ENCODE peak calls at places on chromosomes 12 and 14, in seven cellular contexts. D, T, V, A, S, C and X are unnamed samples.

GRCh38 chr12:50785406-50785805 is 21.5 kb downstream of the ATF1 start:
- DNase-seq in D (no peak), T (no peak), V (no peak), A (no peak), S (peak), C (peak), X (no peak)

GRCh38 chr12:79527498-79527897 is 163.3 kb downstream of the PAWR start:
- DNase-seq in D (no peak), T (no peak), V (no peak), A (peak), S (peak), C (no peak), X (peak)

GRCh38 chr12:26212356-26212755 is 17.0 kb downstream of the SSPN start:
- DNase-seq in D (no peak), T (no peak), V (no peak), A (no peak), S (no peak), C (no peak), X (no peak)

GRCh38 chr14:22829661-22830328 is at the start of gene MRPL52:
- DNase-seq in D (no peak), T (peak), V (peak), A (peak), S (peak), C (peak), X (peak)

GRCh38 chr14:58650857-58651256 is 13.1 kb downstream of the DACT1 start:
- DNase-seq in D (no peak), T (no peak), V (no peak), A (no peak), S (no peak), C (no peak), X (no peak)

GRCh38 chr12:127650626-127651025 is 616.3 kb upstream of the TMEM132C start:
- DNase-seq in D (no peak), T (no peak), V (no peak), A (no peak), S (peak), C (no peak), X (peak)

GRCh38 chr12:109530301-109530685 is 43.0 kb downstream of the MMAB start:
- DNase-seq in D (no peak), T (no peak), V (no peak), A (no peak), S (no peak), C (no peak), X (no peak)

GRCh38 chr14:53032161-53032803 is 81.4 kb upstream of the FERMT2 start:
- DNase-seq in D (no peak), T (peak), V (no peak), A (peak), S (peak), C (no peak), X (peak)

GRCh38 chr14:87430810-87431209 is 562.2 kb downstream of the GALC start:
- DNase-seq in D (no peak), T (no peak), V (no peak), A (no peak), S (no peak), C (peak), X (peak)

GRCh38 chr14:50099335-50099734 is 17.0 kb downstream of the VCPKMT start:
- DNase-seq in D (no peak), T (no peak), V (no peak), A (no peak), S (peak), C (no peak), X (peak)

GRCh38 chr12:45379261-45379660 is 163.4 kb downstream of the ANO6 start:
- DNase-seq in D (no peak), T (no peak), V (no peak), A (no peak), S (peak), C (peak), X (peak)

GRCh38 chr12:122959566-122960192 is 6.6 kb downstream of the ABCB9 start:
- DNase-seq in D (no peak), T (no peak), V (no peak), A (no peak), S (no peak), C (no peak), X (no peak)

GRCh38 chr12:127174881-127175280 is 1092.1 kb upstream of the TMEM132C start:
- DNase-seq in D (no peak), T (no peak), V (no peak), A (no peak), S (peak), C (no peak), X (peak)

GRCh38 chr14:100440207-100440631 is 117.1 kb downstream of the SLC25A47 start:
- DNase-seq in D (no peak), T (peak), V (peak), A (peak), S (peak), C (peak), X (peak)

GRCh38 chr12:27285395-27285794 is 41.3 kb downstream of the STK38L start:
- DNase-seq in D (no peak), T (no peak), V (no peak), A (peak), S (peak), C (no peak), X (peak)

GRCh38 chr14:58752782-58753181 is 115.0 kb downstream of the DACT1 start:
- DNase-seq in D (peak), T (peak), V (no peak), A (no peak), S (no peak), C (peak), X (peak)

GRCh38 chr12:75257510-75257909 is 47.9 kb upstream of the KCNC2 start:
- DNase-seq in D (no peak), T (no peak), V (no peak), A (no peak), S (no peak), C (no peak), X (no peak)

GRCh38 chr12:57738661-57739237 is at the start of gene AGAP2:
- DNase-seq in D (no peak), T (peak), V (peak), A (peak), S (no peak), C (no peak), X (peak)

GRCh38 chr12:97229036-97229435 is 233.6 kb upstream of the RMST start:
- DNase-seq in D (no peak), T (no peak), V (peak), A (no peak), S (no peak), C (no peak), X (no peak)

GRCh38 chr14:37695836-37696235 is 100.4 kb downstream of the TTC6 start:
- DNase-seq in D (no peak), T (no peak), V (no peak), A (no peak), S (peak), C (no peak), X (peak)

GRCh38 chr12:47066278-47067048 is 13.0 kb upstream of the PCED1B start:
- DNase-seq in D (no peak), T (no peak), V (no peak), A (no peak), S (no peak), C (no peak), X (peak)

GRCh38 chr12:54415223-54415929 is 3.7 kb downstream of the ITGA5 start:
- DNase-seq in D (no peak), T (no peak), V (no peak), A (no peak), S (no peak), C (no peak), X (peak)

GRCh38 chr12:11862794-11863193 is 207.9 kb upstream of the BCL2L14 start:
- DNase-seq in D (no peak), T (no peak), V (no peak), A (peak), S (peak), C (peak), X (peak)

GRCh38 chr14:91348861-91349465 is 68.7 kb downstream of the CCDC88C start:
- DNase-seq in D (no peak), T (no peak), V (no peak), A (no peak), S (no peak), C (no peak), X (no peak)

GRCh38 chr14:72792051-72792788 is 101.7 kb downstream of the DPF3 start:
- DNase-seq in D (no peak), T (peak), V (no peak), A (peak), S (peak), C (no peak), X (no peak)

GRCh38 chr12:110289711-110290078 is 8.6 kb downstream of the ATP2A2 start:
- DNase-seq in D (no peak), T (no peak), V (no peak), A (no peak), S (no peak), C (no peak), X (no peak)